ENCODE peak calls at places on chromosome 18, in four cellular contexts. V, G, B and C are unnamed samples.

GRCh38 chr18:39636931-39637330 is 2071.3 kb upstream of the CELF4 start:
- DNase-seq in V (no peak), B (peak), G (no peak), C (no peak)

GRCh38 chr18:76494181-76494540 is 881 bp downstream of the ZNF516 start:
- DNase-seq in B (peak), G (peak), V (no peak), C (peak)

GRCh38 chr18:74715865-74716712 is 118.4 kb downstream of the ZNF407 start:
- DNase-seq in G (no peak), B (peak), V (no peak), C (no peak)

GRCh38 chr18:10131036-10131774 is 217.4 kb downstream of the VAPA start:
- DNase-seq in V (no peak), B (no peak), G (no peak), C (no peak)

GRCh38 chr18:26714739-26715138 is 150.8 kb downstream of the AQP4 start:
- DNase-seq in G (no peak), V (no peak), B (no peak), C (no peak)

GRCh38 chr18:73793386-73793785 is 354.2 kb downstream of the FBXO15 start:
- DNase-seq in V (no peak), B (no peak), G (peak), C (no peak)

GRCh38 chr18:36934884-36935283 is 106.0 kb downstream of the KIAA1328 start:
- DNase-seq in G (peak), B (no peak), V (no peak), C (no peak)

GRCh38 chr18:5584751-5585417 is 41.1 kb upstream of the EPB41L3 start:
- DNase-seq in V (no peak), B (no peak), G (peak), C (no peak)

GRCh38 chr18:48948112-48949050 is 2.4 kb downstream of the SMAD7 start:
- DNase-seq in B (peak), G (peak), V (peak), C (no peak)

GRCh38 chr18:23106575-23106974 is 28.7 kb upstream of the CABLES1 start:
- DNase-seq in G (peak), B (peak), V (no peak), C (peak)

GRCh38 chr18:36544036-36544725 is 246.7 kb downstream of the FHOD3 start:
- DNase-seq in B (no peak), V (no peak), G (no peak), C (no peak)

GRCh38 chr18:41395695-41396094 is 559.3 kb upstream of the PIK3C3 start:
- DNase-seq in B (no peak), V (no peak), G (peak), C (no peak)

GRCh38 chr18:51107082-51107481 is 77.1 kb downstream of the SMAD4 start:
- DNase-seq in G (no peak), B (no peak), V (no peak), C (no peak)

GRCh38 chr18:46627136-46627535 is 29.9 kb downstream of the LOXHD1 start:
- DNase-seq in B (no peak), V (no peak), G (no peak), C (no peak)

GRCh38 chr18:11963991-11964484 is 17.3 kb upstream of the IMPA2 start:
- DNase-seq in B (no peak), G (peak), V (peak), C (no peak)

GRCh38 chr18:46706968-46707367 is 49.9 kb downstream of the ST8SIA5 start:
- DNase-seq in G (no peak), V (no peak), B (peak), C (no peak)

GRCh38 chr18:13126966-13127598 is 91.5 kb upstream of the LDLRAD4 start:
- DNase-seq in G (no peak), V (no peak), B (no peak), C (no peak)

GRCh38 chr18:23712445-23712844 is 23.2 kb downstream of the LAMA3 start:
- DNase-seq in G (no peak), V (no peak), B (no peak), C (no peak)

GRCh38 chr18:32683044-32683443 is 89.8 kb downstream of the KLHL14 start:
- DNase-seq in G (no peak), B (no peak), V (no peak), C (no peak)

GRCh38 chr18:2981212-2981728 is 31.7 kb downstream of the LPIN2 start:
- DNase-seq in B (no peak), V (no peak), G (peak), C (peak)

GRCh38 chr18:60601249-60601648 is 228.7 kb upstream of the MC4R start:
- DNase-seq in V (no peak), B (no peak), G (no peak), C (no peak)

GRCh38 chr18:10973579-10974260 is 175.6 kb downstream of the PIEZO2 start:
- DNase-seq in V (no peak), G (peak), B (no peak), C (peak)

GRCh38 chr18:33670052-33670451 is 92.0 kb downstream of the ASXL3 start:
- DNase-seq in G (no peak), B (no peak), V (no peak), C (no peak)

GRCh38 chr18:54690198-54690597 is 99.2 kb downstream of the DYNAP start:
- DNase-seq in B (no peak), G (peak), V (no peak), C (no peak)
- TF ChIP-seq MAZ in B (no peak), G (no peak), V (no peak), C (no peak)

GRCh38 chr18:62523255-62523588 is 397 bp downstream of the ZCCHC2 start:
- DNase-seq in B (no peak), V (no peak), G (no peak), C (no peak)

GRCh38 chr18:62525611-62526010 is 2.8 kb downstream of the ZCCHC2 start:
- DNase-seq in G (no peak), V (no peak), B (no peak), C (no peak)

GRCh38 chr18:62523631-62524442 is 1.0 kb downstream of the ZCCHC2 start:
- DNase-seq in B (no peak), G (peak), V (peak), C (peak)

GRCh38 chr18:62524443-62525200 is 1.8 kb downstream of the ZCCHC2 start:
- DNase-seq in B (no peak), G (peak), V (peak), C (peak)

GRCh38 chr18:62526098-62527025 is 3.5 kb downstream of the ZCCHC2 start:
- DNase-seq in G (peak), V (peak), B (peak), C (peak)
- TF ChIP-seq MAZ in G (peak), V (peak), B (peak), C (no peak)

DNA sequence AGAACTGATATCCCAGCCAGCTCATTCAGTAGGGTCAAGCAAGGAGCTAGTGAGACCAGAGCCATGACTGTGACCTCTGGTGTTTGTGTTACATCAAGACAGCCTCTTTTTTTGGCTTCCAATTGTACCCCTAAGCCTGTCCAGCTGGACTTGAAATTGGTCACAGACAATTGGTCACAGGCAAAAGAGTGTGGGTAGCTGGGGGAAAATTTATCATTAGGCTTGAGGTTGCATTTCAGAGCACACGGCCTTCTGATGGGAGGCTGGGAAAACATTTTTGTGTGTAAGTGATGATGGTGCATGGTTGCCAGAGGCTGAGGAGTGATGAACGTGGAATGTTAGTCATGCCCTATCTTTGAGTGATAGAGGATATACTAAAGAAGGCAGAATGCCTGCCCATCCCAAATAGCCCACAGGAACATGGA is 285.1 kb upstream of the SLC14A2 start:
- DNase-seq in G (no peak), V (no peak), B (no peak), C (no peak)
- TF ChIP-seq MAZ in G (no peak), V (no peak), B (no peak), C (no peak)

GRCh38 chr18:63207825-63208224 is 111.7 kb downstream of the BCL2 start:
- DNase-seq in B (no peak), G (no peak), V (no peak), C (no peak)

GRCh38 chr18:63207154-63207790 is 112.3 kb downstream of the BCL2 start:
- DNase-seq in G (no peak), B (no peak), V (no peak), C (no peak)

GRCh38 chr18:63208676-63209075 is 110.9 kb downstream of the BCL2 start:
- DNase-seq in V (no peak), G (no peak), B (no peak), C (no peak)

GRCh38 chr18:63213331-63213900 is 106.2 kb downstream of the BCL2 start:
- DNase-seq in B (no peak), V (no peak), G (no peak), C (no peak)

DNA sequence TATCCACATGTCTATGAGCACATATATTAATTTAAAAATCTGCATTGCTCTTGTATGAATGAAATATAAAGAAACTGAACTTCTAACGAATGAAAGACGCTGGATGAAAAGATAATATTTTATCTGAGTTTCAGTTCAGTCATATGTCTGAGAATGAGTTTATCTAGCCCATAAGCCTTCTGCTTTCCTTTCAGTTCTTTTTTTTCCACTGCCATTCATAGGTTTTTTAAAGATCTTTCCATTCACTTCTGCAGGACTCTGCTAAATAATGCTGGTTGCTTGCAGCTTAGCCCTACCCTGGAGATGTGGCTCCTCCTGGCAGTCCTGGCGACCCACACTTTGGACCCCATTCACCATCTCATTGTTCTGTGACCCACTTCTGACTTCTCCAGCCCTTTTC is 109.0 kb downstream of the BCL2 start:
- DNase-seq in V (no peak), G (no peak), B (no peak), C (no peak)
- TF ChIP-seq MAZ in V (no peak), G (no peak), B (no peak), C (no peak)